ENCODE peak calls at places on chromosome 1, in nine cellular contexts. A, J, E, Z, W, K, C, U and R are unnamed samples.

GRCh38 chr1:212070720-212071302 is 35.3 kb downstream of the DTL start:
- DNase-seq in A (peak; percentile 72), W (peak; percentile 5), Z (no peak), U (no peak), J (peak; percentile 73), E (no peak), K (no peak), C (peak; percentile 43), R (no peak)

GRCh38 chr1:218983848-218984247 is 189.8 kb upstream of the LYPLAL1 start:
- DNase-seq in E (no peak), J (no peak), Z (no peak), A (peak; percentile 10), U (no peak), C (peak; percentile 52), W (no peak), K (no peak), R (peak; percentile 52)

GRCh38 chr1:8395433-8395866 is 77.5 kb downstream of the SLC45A1 start:
- DNase-seq in E (no peak), C (no peak), J (no peak), Z (no peak), A (no peak), K (no peak), W (peak; percentile 80), U (no peak), R (no peak)

GRCh38 chr1:172544481-172545104 is 11.6 kb downstream of the SUCO start:
- DNase-seq in C (no peak), W (no peak), J (no peak), E (no peak), A (no peak), K (no peak), U (no peak), Z (no peak), R (no peak)

GRCh38 chr1:226778657-226779058 is 39.6 kb upstream of the ITPKB start:
- DNase-seq in W (no peak), A (peak; percentile 96), E (peak; percentile 29), Z (peak; percentile 86), K (peak; percentile 79), C (no peak), J (no peak), U (no peak), R (no peak)

GRCh38 chr1:18812540-18812939 is 46.9 kb downstream of the TAS1R2 start:
- DNase-seq in J (no peak), Z (no peak), A (no peak), E (no peak), W (no peak), U (no peak), C (no peak), K (no peak), R (no peak)

GRCh38 chr1:176858421-176858916 is 306.0 kb downstream of the ASTN1 start:
- DNase-seq in Z (no peak), E (no peak), U (no peak), C (no peak), K (no peak), A (no peak), J (no peak), W (no peak), R (no peak)

GRCh38 chr1:30790850-30791778 is 33.5 kb upstream of the LAPTM5 start:
- DNase-seq in E (no peak), K (no peak), U (no peak), Z (no peak), J (no peak), W (peak; percentile 44), C (no peak), A (no peak), R (no peak)

GRCh38 chr1:32393832-32394140 is 455 bp downstream of the BSDC1 start:
- DNase-seq in W (peak; percentile 43), K (no peak), C (peak; percentile 75), Z (no peak), J (peak; percentile 76), U (peak; percentile 78), E (peak; percentile 46), A (no peak), R (peak; percentile 51)

DNA sequence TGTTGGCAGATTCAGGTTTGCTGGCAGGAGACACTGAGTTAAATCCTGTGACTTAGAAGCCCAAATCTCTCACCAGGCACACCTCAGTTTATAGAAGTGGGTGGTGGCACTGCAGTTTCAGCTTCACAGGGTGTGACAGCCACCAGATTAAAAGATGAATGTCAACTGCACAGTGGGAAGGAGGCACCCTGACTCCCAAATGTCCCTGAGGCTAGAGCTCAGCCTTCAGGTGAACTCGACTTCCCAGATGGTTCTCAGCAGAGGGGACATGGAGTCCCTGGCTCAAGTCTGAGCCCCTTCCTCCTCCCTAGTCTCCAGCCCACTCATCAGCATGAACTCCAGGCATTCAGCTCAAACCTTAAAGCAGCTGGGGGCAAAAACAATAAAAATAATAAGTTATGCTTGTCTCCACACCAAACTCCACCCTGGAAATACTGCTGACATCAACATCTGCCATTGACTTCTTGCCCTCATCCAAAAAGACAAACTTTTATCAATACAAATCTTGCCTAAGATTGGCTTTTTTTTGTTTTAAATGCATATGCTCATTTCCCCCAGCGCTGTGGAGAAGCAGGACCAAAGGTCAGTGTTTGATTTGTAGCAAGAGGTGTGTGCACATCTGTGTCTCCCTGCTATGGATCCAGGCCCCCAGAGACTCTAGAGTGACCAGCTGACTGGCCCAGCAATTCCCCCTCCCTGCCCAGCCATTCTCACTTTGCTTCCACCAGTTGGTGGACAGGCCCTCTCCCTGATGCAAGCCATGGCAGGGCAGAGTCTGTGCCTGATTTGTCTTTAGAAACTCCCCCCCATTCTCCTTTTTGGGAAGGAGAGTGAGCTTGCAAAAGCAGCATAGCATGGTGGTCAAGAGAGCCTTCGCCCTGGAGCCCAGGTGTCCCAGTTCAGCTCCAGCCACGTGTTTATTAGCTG is 18.5 kb upstream of the S100A7 start:
- DNase-seq in W (no peak), K (no peak), A (no peak), Z (no peak), E (no peak), C (no peak), J (no peak), U (no peak), R (peak; percentile 72)
- TF ChIP-seq CTCF in W (no peak), K (no peak), A (no peak), Z (no peak), E (no peak), C (no peak), J (no peak), U (no peak), R (no peak)

DNA sequence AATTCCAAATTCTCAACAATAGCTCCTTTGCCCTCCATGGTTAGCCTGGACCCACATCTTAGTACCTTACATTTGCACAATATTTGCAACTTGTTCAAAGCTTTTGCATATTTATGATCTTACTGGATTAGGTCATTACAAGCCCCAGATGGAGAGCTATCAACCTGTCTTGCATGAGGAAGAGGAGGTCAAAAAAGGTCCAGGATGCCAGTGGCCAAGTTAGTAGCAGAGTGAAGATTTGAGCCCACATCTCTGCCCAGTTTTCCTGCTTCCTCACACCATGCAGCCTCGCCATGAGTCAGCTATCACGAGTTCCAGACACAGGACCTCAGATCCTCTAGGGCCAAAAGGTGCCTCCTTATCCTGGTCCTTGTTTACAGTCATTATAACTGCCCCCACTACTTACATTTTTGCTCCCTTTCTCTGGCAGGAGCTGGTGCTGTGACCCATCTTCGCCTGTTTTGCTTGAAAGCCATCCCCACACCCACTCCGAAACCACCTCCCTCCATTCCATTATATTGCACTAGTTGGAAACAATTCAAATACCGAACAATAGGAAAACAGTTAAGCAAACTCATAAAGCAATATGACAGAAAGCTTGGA is 5.0 kb upstream of the AHCYL1 start:
- DNase-seq in A (peak; percentile 95), U (no peak), Z (no peak), E (no peak), C (no peak), J (no peak), K (peak; percentile 60), W (no peak), R (no peak)
- H3K27ac ChIP-seq in A (peak overlapping the region; percentile 76), U (no peak overlapping the region), Z (no peak overlapping the region), E (no peak overlapping the region), C (no peak overlapping the region), J (no peak overlapping the region), K (peak overlapping the region; percentile 50), W (no peak overlapping the region), R (no peak overlapping the region)

GRCh38 chr1:155946633-155947219 is 5.3 kb downstream of the RXFP4 start:
- DNase-seq in A (no peak), E (no peak), C (no peak), J (no peak), W (no peak), K (no peak), Z (peak; percentile 27), U (no peak), R (no peak)

GRCh38 chr1:155941845-155942507 is 538 bp downstream of the RXFP4 start:
- DNase-seq in A (no peak), U (peak; percentile 62), E (no peak), Z (no peak), K (no peak), W (no peak), J (no peak), C (no peak), R (no peak)

GRCh38 chr1:155947292-155947691 is 5.9 kb downstream of the RXFP4 start:
- DNase-seq in U (no peak), A (no peak), Z (peak; percentile 43), K (no peak), W (no peak), J (no peak), C (no peak), E (no peak), R (no peak)

GRCh38 chr1:155942578-155943141 is 1.2 kb downstream of the RXFP4 start:
- DNase-seq in Z (no peak), U (peak; percentile 60), K (no peak), C (no peak), W (no peak), A (no peak), E (no peak), J (no peak), R (peak; percentile 51)

DNA sequence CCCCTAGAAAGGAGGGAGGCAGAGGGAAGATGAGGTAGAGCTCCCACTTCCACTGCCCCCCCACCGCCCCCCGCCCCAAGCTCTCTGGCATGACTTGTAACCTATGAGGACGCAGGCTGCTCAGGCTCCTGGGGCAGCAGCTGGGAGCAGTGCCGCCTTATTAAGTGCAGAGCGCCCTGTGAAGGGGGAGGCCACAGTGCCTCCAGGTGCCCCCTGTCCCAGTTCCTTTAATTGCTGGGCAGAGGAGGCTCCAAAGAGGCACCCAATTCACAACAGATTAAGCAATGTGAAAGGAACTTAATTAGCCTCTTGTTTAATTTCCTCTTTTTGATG is 2.9 kb downstream of the RXFP4 start:
- DNase-seq in W (peak; percentile 46), K (no peak), C (no peak), J (no peak), U (no peak), A (no peak), Z (no peak), E (no peak), R (no peak)
- H3K4me3 ChIP-seq in W (no peak overlapping the region), K (no peak overlapping the region), C (no peak overlapping the region), J (no peak overlapping the region), U (no peak overlapping the region), A (no peak overlapping the region), Z (no peak overlapping the region), E (no peak overlapping the region), R (no peak overlapping the region)

DNA sequence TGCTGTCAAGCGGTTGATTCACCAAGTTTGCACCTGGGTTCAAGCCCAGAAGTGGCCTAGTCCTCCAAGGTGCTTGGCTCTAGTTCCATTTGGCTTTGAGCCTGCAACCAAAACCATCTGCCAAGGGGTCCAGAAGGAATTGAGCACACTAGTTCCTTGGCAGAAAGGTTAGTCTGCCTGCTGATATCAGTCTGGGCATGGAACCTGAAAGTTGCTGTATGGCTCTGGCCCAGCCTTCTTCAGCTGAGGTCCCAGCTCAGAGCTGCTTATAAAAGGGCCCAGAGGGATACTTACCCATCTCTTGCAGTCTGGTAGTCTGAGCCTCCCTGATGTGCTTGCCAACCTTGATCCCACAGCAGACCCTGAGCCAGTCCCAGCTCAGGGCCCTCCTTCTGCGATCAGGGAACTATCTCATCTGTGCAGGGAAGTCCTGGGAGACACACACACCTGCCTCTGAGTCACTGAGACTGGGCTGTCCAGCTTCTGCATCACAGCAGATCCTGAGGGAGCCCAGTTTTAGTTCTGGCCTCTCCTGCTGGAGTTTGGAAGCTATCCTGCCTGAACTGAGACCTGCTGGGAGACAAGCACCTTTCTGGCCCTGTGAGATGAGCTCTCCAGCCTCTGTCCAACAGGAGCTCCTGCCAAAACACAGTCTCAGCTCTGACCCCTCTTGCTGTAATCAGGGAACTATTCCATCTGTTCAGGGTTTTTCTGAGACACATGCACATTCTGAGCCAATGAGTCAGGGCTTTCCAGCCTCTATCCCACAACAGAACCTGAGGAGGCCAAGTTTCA is 75.8 kb downstream of the CTH start:
- DNase-seq in C (no peak), U (no peak), J (peak; percentile 41), Z (peak; percentile 86), E (peak; percentile 29), K (peak; percentile 69), W (no peak), A (no peak), R (no peak)
- TF ChIP-seq CTCF in C (no peak), U (no peak), J (no peak), Z (no peak), E (no peak), K (no peak), W (no peak), A (no peak), R (no peak)